ENCODE peak calls at places on chromosomes 11 and 22, in seven cellular contexts. N is A549, S is ovary, V is sigmoid colon, I is tibial nerve, Q is esophagus muscularis mucosa, D is SK-N-SH. B is an unnamed sample.

GRCh38 chr22:36756746-36757607 is 18.9 kb downstream of the IFT27 start:
- DNase-seq in N (no peak), S (no peak), V (peak; percentile 64), I (no peak), Q (no peak), D (no peak), B (no peak)

GRCh38 chr11:122617297-122617696 is 38.2 kb upstream of the UBASH3B start:
- DNase-seq in N (no peak), S (no peak), V (no peak), I (no peak), Q (no peak), D (no peak), B (no peak)

GRCh38 chr22:23067023-23067650 is 3.2 kb upstream of the GNAZ start:
- DNase-seq in N (no peak), S (peak; percentile 18), V (peak; percentile 55), I (no peak), Q (peak; percentile 29), D (no peak), B (peak; percentile 8)

GRCh38 chr22:33851985-33852384 is 68.3 kb downstream of the LARGE1 start:
- DNase-seq in N (no peak), S (no peak), V (no peak), I (no peak), Q (no peak), D (no peak), B (peak; percentile 49)

GRCh38 chr22:47197735-47198500 is 435.5 kb downstream of the TBC1D22A start:
- DNase-seq in N (no peak), S (peak; percentile 26), V (peak; percentile 61), I (no peak), Q (no peak), D (peak; percentile 30), B (peak; percentile 20)

GRCh38 chr11:73184953-73185671 is 33.0 kb upstream of the P2RY2 start:
- DNase-seq in N (peak; percentile 76), S (no peak), V (peak; percentile 71), I (peak; percentile 65), Q (no peak), D (peak; percentile 77), B (peak; percentile 75)

GRCh38 chr11:7571640-7572000 is 57.8 kb downstream of the PPFIBP2 start:
- DNase-seq in N (peak; percentile 79), S (peak; percentile 81), V (peak; percentile 73), I (peak; percentile 83), Q (no peak), D (peak; percentile 70), B (peak; percentile 79)

GRCh38 chr11:1953489-1954284 is 6.6 kb downstream of the MRPL23 start:
- DNase-seq in N (no peak), S (peak; percentile 34), V (peak; percentile 38), I (no peak), Q (no peak), D (no peak), B (no peak)

GRCh38 chr11:130455493-130456127 is 7.2 kb downstream of the ADAMTS15 start:
- DNase-seq in N (no peak), S (no peak), V (no peak), I (no peak), Q (no peak), D (no peak), B (peak; percentile 49)

GRCh38 chr11:110479070-110479444 is 49.3 kb downstream of the FDX1 start:
- DNase-seq in N (no peak), S (no peak), V (no peak), I (no peak), Q (no peak), D (no peak), B (no peak)

GRCh38 chr11:76217653-76218160 is 11.4 kb upstream of the WNT11 start:
- DNase-seq in N (no peak), S (no peak), V (no peak), I (no peak), Q (no peak), D (no peak), B (no peak)

GRCh38 chr22:22820626-22821025 is 67.0 kb upstream of the IGLL5 start:
- DNase-seq in N (no peak), S (no peak), V (no peak), I (no peak), Q (peak; percentile 53), D (no peak), B (no peak)

GRCh38 chr11:63551889-63552266 is 11.3 kb downstream of the PLAAT2 start:
- DNase-seq in N (no peak), S (no peak), V (peak; percentile 46), I (no peak), Q (no peak), D (no peak), B (no peak)

GRCh38 chr11:108697872-108698473 is 33.1 kb downstream of the DDX10 start:
- DNase-seq in N (peak; percentile 67), S (peak; percentile 31), V (no peak), I (peak; percentile 71), Q (no peak), D (peak; percentile 59), B (peak; percentile 44)

GRCh38 chr11:20762112-20762511 is 92.7 kb downstream of the NELL1 start:
- DNase-seq in N (no peak), S (no peak), V (no peak), I (no peak), Q (no peak), D (no peak), B (no peak)

GRCh38 chr11:6437993-6438392 is 2.8 kb downstream of the HPX start:
- DNase-seq in N (no peak), S (no peak), V (no peak), I (no peak), Q (no peak), D (no peak), B (no peak)

GRCh38 chr11:24298126-24298525 is 198.7 kb upstream of the LUZP2 start:
- DNase-seq in N (no peak), S (no peak), V (no peak), I (no peak), Q (no peak), D (no peak), B (no peak)

GRCh38 chr11:33735426-33736147 is 636 bp downstream of the CD59 start:
- DNase-seq in N (peak; percentile 44), S (peak; percentile 45), V (no peak), I (peak; percentile 29), Q (no peak), D (peak; percentile 66), B (peak; percentile 50)

GRCh38 chr22:46044718-46045458 is 67.9 kb upstream of the WNT7B start:
- DNase-seq in N (no peak), S (no peak), V (peak; percentile 72), I (no peak), Q (no peak), D (no peak), B (peak; percentile 50)

GRCh38 chr22:40000171-40000570 is 5.4 kb downstream of the FAM83F start:
- DNase-seq in N (no peak), S (no peak), V (no peak), I (no peak), Q (no peak), D (no peak), B (no peak)

GRCh38 chr22:35648066-35649025 is at the start of gene APOL6:
- DNase-seq in N (peak; percentile 23), S (peak; percentile 55), V (peak; percentile 74), I (peak; percentile 38), Q (peak; percentile 92), D (no peak), B (peak; percentile 46)

GRCh38 chr11:64649304-64649703 is 58.3 kb downstream of the SLC22A12 start:
- DNase-seq in N (peak; percentile 39), S (peak; percentile 44), V (no peak), I (no peak), Q (no peak), D (peak; percentile 71), B (no peak)

DNA sequence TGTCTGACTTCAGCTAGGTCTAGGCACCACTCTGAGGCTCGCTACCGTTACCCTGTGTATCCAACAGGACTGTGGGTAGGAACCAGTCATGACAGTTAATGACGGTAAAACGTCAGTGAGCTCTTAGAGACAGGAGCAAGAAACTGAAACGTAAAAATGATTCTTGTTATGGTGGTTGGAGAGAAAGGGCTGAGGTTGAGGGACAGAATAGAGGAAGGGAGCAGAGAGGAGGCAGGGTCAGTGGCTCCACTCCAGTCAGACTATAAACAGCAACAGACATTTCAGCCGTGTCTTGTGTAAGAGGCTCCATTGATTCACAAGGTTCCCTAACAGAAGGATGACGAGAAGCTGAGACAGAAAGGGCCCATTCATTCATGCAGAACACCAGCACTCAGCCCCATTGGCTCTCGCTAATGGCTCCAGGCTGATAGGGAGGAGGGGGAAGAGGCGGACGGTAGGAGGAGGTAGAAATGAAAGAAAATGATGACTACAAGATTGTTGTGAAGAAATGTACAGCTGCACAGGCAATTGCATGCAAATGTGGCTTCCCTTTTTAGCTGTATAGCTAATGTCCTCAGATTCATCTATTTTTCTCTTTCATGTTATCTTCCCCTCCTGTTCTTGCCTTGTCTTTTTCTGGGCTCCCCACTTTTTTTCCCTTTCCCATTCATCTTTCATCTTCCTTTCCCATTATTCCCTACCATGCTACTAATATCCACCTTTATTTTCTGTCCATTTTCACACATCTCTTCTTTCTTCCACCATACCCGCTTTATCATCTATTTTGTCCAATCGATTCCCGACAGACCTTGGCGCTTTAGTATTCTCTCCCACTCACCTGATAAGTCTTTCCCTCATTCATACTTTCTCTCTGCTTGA is 34.3 kb downstream of the ETS1 start:
- DNase-seq in N (no peak), S (no peak), V (no peak), I (no peak), Q (peak; percentile 55), D (no peak), B (no peak)
- TF ChIP-seq CTCF in N (no peak), S (no peak), V (no peak), I (no peak), Q (no peak), D (no peak), B (no peak)

GRCh38 chr11:78573271-78574035 is 1.2 kb downstream of the NARS2 start:
- DNase-seq in N (no peak), S (no peak), V (no peak), I (no peak), Q (no peak), D (no peak), B (no peak)

GRCh38 chr11:78577495-78577894 is 2.8 kb upstream of the NARS2 start:
- DNase-seq in N (no peak), S (no peak), V (no peak), I (no peak), Q (no peak), D (no peak), B (no peak)

GRCh38 chr11:78576549-78577097 is 2.0 kb upstream of the NARS2 start:
- DNase-seq in N (no peak), S (no peak), V (no peak), I (no peak), Q (no peak), D (no peak), B (no peak)

GRCh38 chr11:78575478-78575877 is 814 bp upstream of the NARS2 start:
- DNase-seq in N (no peak), S (no peak), V (no peak), I (no peak), Q (no peak), D (no peak), B (no peak)

GRCh38 chr11:78574386-78575381 is at the start of gene NARS2:
- DNase-seq in N (peak; percentile 97), S (peak; percentile 98), V (peak; percentile 99), I (peak; percentile 99), Q (peak; percentile 99), D (peak; percentile 97), B (peak; percentile 98)
- TF ChIP-seq EP300 in N (no peak), S (no peak), V (no peak), I (peak; percentile 85), Q (no peak), D (no peak), B (no peak)

GRCh38 chr22:19910180-19910744 is 31.3 kb upstream of the COMT start:
- DNase-seq in N (no peak), S (no peak), V (no peak), I (no peak), Q (no peak), D (no peak), B (no peak)
- TF ChIP-seq CTCF in N (no peak), S (no peak), V (no peak), I (no peak), Q (no peak), D (no peak), B (no peak)

GRCh38 chr22:38843201-38843715 is 570 bp downstream of the NPTXR start:
- DNase-seq in N (peak; percentile 68), S (peak; percentile 72), V (peak; percentile 79), I (no peak), Q (no peak), D (peak; percentile 84), B (peak; percentile 38)
- TF ChIP-seq EP300 in N (no peak), S (no peak), V (no peak), I (no peak), Q (no peak), D (no peak), B (no peak)